ENCODE peak calls at places on chromosomes 11 and 22, in ten cellular contexts. One of them, this sample, is unnamed.

GRCh38 chr11:124622531-124623451 is at the start of gene TBRG1:
- DNase-seq in effector memory CD4-positive, alpha-beta T cell: peak; percentile 77
- DNase-seq in A549: peak; percentile 88
- DNase-seq in upper lobe of left lung: peak; percentile 92
- DNase-seq in stimulated activated CD8-positive, alpha-beta memory T cell treated with anti-CD3 and anti-CD28 coated beads, Interleukin-7, amount 100 ng/mL, for 1 hour: peak; percentile 62
- DNase-seq in NCI-H1105: peak; percentile 96
- DNase-seq in fibroblast of pulmonary artery: peak; percentile 91
- DNase-seq in sciatic nerve: peak; percentile 92
- DNase-seq in effector memory CD8-positive, alpha-beta T cell: peak; percentile 73
- DNase-seq in WTC11: peak; percentile 79
- DNase-seq in this sample: peak; percentile 79

GRCh38 chr11:2758751-2759150 is 59.0 kb upstream of the KCNQ1OT1 start:
- DNase-seq in effector memory CD8-positive, alpha-beta T cell: no peak
- DNase-seq in WTC11: peak; percentile 3
- DNase-seq in sciatic nerve: no peak
- DNase-seq in effector memory CD4-positive, alpha-beta T cell: no peak
- DNase-seq in A549: no peak
- DNase-seq in NCI-H1105: no peak
- DNase-seq in upper lobe of left lung: no peak
- DNase-seq in fibroblast of pulmonary artery: no peak
- DNase-seq in stimulated activated CD8-positive, alpha-beta memory T cell treated with anti-CD3 and anti-CD28 coated beads, Interleukin-7, amount 100 ng/mL, for 1 hour: no peak
- DNase-seq in this sample: no peak

GRCh38 chr22:32354360-32355351 is 3.0 kb upstream of the RFPL3 start:
- DNase-seq in upper lobe of left lung: peak; percentile 83
- DNase-seq in fibroblast of pulmonary artery: peak; percentile 55
- DNase-seq in effector memory CD8-positive, alpha-beta T cell: no peak
- DNase-seq in NCI-H1105: no peak
- DNase-seq in sciatic nerve: no peak
- DNase-seq in effector memory CD4-positive, alpha-beta T cell: no peak
- DNase-seq in A549: no peak
- DNase-seq in WTC11: no peak
- DNase-seq in stimulated activated CD8-positive, alpha-beta memory T cell treated with anti-CD3 and anti-CD28 coated beads, Interleukin-7, amount 100 ng/mL, for 1 hour: no peak
- DNase-seq in this sample: no peak

GRCh38 chr11:68342459-68343158 is 30.2 kb downstream of the LRP5 start:
- DNase-seq in upper lobe of left lung: peak; percentile 79
- DNase-seq in A549: no peak
- DNase-seq in stimulated activated CD8-positive, alpha-beta memory T cell treated with anti-CD3 and anti-CD28 coated beads, Interleukin-7, amount 100 ng/mL, for 1 hour: no peak
- DNase-seq in fibroblast of pulmonary artery: no peak
- DNase-seq in sciatic nerve: no peak
- DNase-seq in NCI-H1105: no peak
- DNase-seq in effector memory CD8-positive, alpha-beta T cell: no peak
- DNase-seq in effector memory CD4-positive, alpha-beta T cell: no peak
- DNase-seq in WTC11: peak; percentile 74
- DNase-seq in this sample: no peak

GRCh38 chr22:39356464-39356863 is 6.7 kb downstream of the SYNGR1 start:
- DNase-seq in upper lobe of left lung: no peak
- DNase-seq in A549: no peak
- DNase-seq in NCI-H1105: peak; percentile 2
- DNase-seq in fibroblast of pulmonary artery: no peak
- DNase-seq in effector memory CD8-positive, alpha-beta T cell: no peak
- DNase-seq in WTC11: no peak
- DNase-seq in stimulated activated CD8-positive, alpha-beta memory T cell treated with anti-CD3 and anti-CD28 coated beads, Interleukin-7, amount 100 ng/mL, for 1 hour: no peak
- DNase-seq in effector memory CD4-positive, alpha-beta T cell: no peak
- DNase-seq in sciatic nerve: no peak
- DNase-seq in this sample: no peak

GRCh38 chr11:845872-846271 is 3.2 kb downstream of the TSPAN4 start:
- DNase-seq in effector memory CD4-positive, alpha-beta T cell: no peak
- DNase-seq in stimulated activated CD8-positive, alpha-beta memory T cell treated with anti-CD3 and anti-CD28 coated beads, Interleukin-7, amount 100 ng/mL, for 1 hour: no peak
- DNase-seq in sciatic nerve: no peak
- DNase-seq in effector memory CD8-positive, alpha-beta T cell: no peak
- DNase-seq in NCI-H1105: no peak
- DNase-seq in A549: no peak
- DNase-seq in fibroblast of pulmonary artery: peak; percentile 36
- DNase-seq in upper lobe of left lung: no peak
- DNase-seq in WTC11: no peak
- DNase-seq in this sample: no peak

GRCh38 chr22:37558815-37559214 is 1.5 kb upstream of the CDC42EP1 start:
- DNase-seq in WTC11: no peak
- DNase-seq in NCI-H1105: no peak
- DNase-seq in fibroblast of pulmonary artery: no peak
- DNase-seq in A549: no peak
- DNase-seq in effector memory CD8-positive, alpha-beta T cell: no peak
- DNase-seq in sciatic nerve: no peak
- DNase-seq in upper lobe of left lung: no peak
- DNase-seq in effector memory CD4-positive, alpha-beta T cell: no peak
- DNase-seq in stimulated activated CD8-positive, alpha-beta memory T cell treated with anti-CD3 and anti-CD28 coated beads, Interleukin-7, amount 100 ng/mL, for 1 hour: no peak
- DNase-seq in this sample: no peak

GRCh38 chr11:4368286-4368685 is at the start of gene OR52B4:
- DNase-seq in sciatic nerve: no peak
- DNase-seq in upper lobe of left lung: no peak
- DNase-seq in A549: no peak
- DNase-seq in fibroblast of pulmonary artery: no peak
- DNase-seq in stimulated activated CD8-positive, alpha-beta memory T cell treated with anti-CD3 and anti-CD28 coated beads, Interleukin-7, amount 100 ng/mL, for 1 hour: no peak
- DNase-seq in effector memory CD8-positive, alpha-beta T cell: no peak
- DNase-seq in NCI-H1105: no peak
- DNase-seq in effector memory CD4-positive, alpha-beta T cell: no peak
- DNase-seq in WTC11: no peak
- DNase-seq in this sample: no peak

GRCh38 chr11:64917663-64917995 is 620 bp upstream of the ATG2A start:
- DNase-seq in sciatic nerve: no peak
- DNase-seq in upper lobe of left lung: no peak
- DNase-seq in fibroblast of pulmonary artery: no peak
- DNase-seq in effector memory CD4-positive, alpha-beta T cell: no peak
- DNase-seq in effector memory CD8-positive, alpha-beta T cell: no peak
- DNase-seq in A549: no peak
- DNase-seq in stimulated activated CD8-positive, alpha-beta memory T cell treated with anti-CD3 and anti-CD28 coated beads, Interleukin-7, amount 100 ng/mL, for 1 hour: no peak
- DNase-seq in WTC11: no peak
- DNase-seq in NCI-H1105: no peak
- DNase-seq in this sample: no peak

GRCh38 chr11:119518746-119519382 is 95.9 kb upstream of the THY1 start:
- DNase-seq in effector memory CD8-positive, alpha-beta T cell: no peak
- DNase-seq in A549: no peak
- DNase-seq in stimulated activated CD8-positive, alpha-beta memory T cell treated with anti-CD3 and anti-CD28 coated beads, Interleukin-7, amount 100 ng/mL, for 1 hour: no peak
- DNase-seq in WTC11: peak; percentile 77
- DNase-seq in fibroblast of pulmonary artery: peak; percentile 53
- DNase-seq in NCI-H1105: no peak
- DNase-seq in upper lobe of left lung: no peak
- DNase-seq in effector memory CD4-positive, alpha-beta T cell: no peak
- DNase-seq in sciatic nerve: no peak
- DNase-seq in this sample: no peak